ENCODE peak calls at places on chromosomes 3 and 15, in four cellular contexts. One of them, this sample, is unnamed.

GRCh38 chr15:25618161-25618560 is 179.3 kb upstream of the UBE3A start:
- DNase-seq in GM20000: no peak
- DNase-seq in Peyer's patch: no peak
- DNase-seq in upper lobe of left lung: peak; percentile 22
- DNase-seq in this sample: no peak

GRCh38 chr15:75347222-75348033 is 589 bp downstream of the NEIL1 start:
- DNase-seq in upper lobe of left lung: peak; percentile 92
- DNase-seq in Peyer's patch: peak; percentile 83
- DNase-seq in GM20000: peak; percentile 80
- DNase-seq in this sample: peak; percentile 76

GRCh38 chr3:2765002-2765579 is 345.1 kb downstream of the IL5RA start:
- DNase-seq in GM20000: peak; percentile 8
- DNase-seq in Peyer's patch: no peak
- DNase-seq in upper lobe of left lung: no peak
- DNase-seq in this sample: peak; percentile 17

GRCh38 chr3:150412599-150413069 is 4.5 kb downstream of the TSC22D2 start:
- DNase-seq in upper lobe of left lung: no peak
- DNase-seq in Peyer's patch: no peak
- DNase-seq in GM20000: peak; percentile 19
- DNase-seq in this sample: peak; percentile 23

GRCh38 chr15:56744701-56745683 is 11.7 kb upstream of the ZNF280D start:
- DNase-seq in Peyer's patch: no peak
- DNase-seq in GM20000: no peak
- DNase-seq in upper lobe of left lung: no peak
- DNase-seq in this sample: no peak

GRCh38 chr15:77749236-77749997 is 116.7 kb upstream of the LINGO1 start:
- DNase-seq in Peyer's patch: no peak
- DNase-seq in GM20000: no peak
- DNase-seq in upper lobe of left lung: no peak
- DNase-seq in this sample: no peak

GRCh38 chr3:179045719-179046402 is 25.7 kb downstream of the ZMAT3 start:
- DNase-seq in GM20000: no peak
- DNase-seq in upper lobe of left lung: no peak
- DNase-seq in Peyer's patch: no peak
- DNase-seq in this sample: no peak

GRCh38 chr3:104598848-104599501 is 767.7 kb upstream of the ALCAM start:
- DNase-seq in GM20000: no peak
- DNase-seq in Peyer's patch: no peak
- DNase-seq in upper lobe of left lung: no peak
- DNase-seq in this sample: no peak

GRCh38 chr3:94525039-94525438 is 462.2 kb downstream of the NSUN3 start:
- DNase-seq in Peyer's patch: no peak
- DNase-seq in upper lobe of left lung: no peak
- DNase-seq in GM20000: no peak
- DNase-seq in this sample: no peak

GRCh38 chr3:132721479-132722164 is 587 bp downstream of the NPHP3 start:
- DNase-seq in GM20000: no peak
- DNase-seq in Peyer's patch: peak; percentile 50
- DNase-seq in upper lobe of left lung: peak; percentile 85
- DNase-seq in this sample: peak; percentile 35

GRCh38 chr15:43794269-43795037 is 2.3 kb downstream of the SERF2 start:
- DNase-seq in upper lobe of left lung: no peak
- DNase-seq in Peyer's patch: no peak
- DNase-seq in GM20000: no peak
- DNase-seq in this sample: no peak

GRCh38 chr3:4065080-4065479 is 238.1 kb upstream of the SETMAR start:
- DNase-seq in Peyer's patch: no peak
- DNase-seq in upper lobe of left lung: no peak
- DNase-seq in GM20000: peak; percentile 7
- DNase-seq in this sample: no peak

GRCh38 chr15:72203507-72203837 is 5.9 kb upstream of the GRAMD2A start:
- DNase-seq in upper lobe of left lung: no peak
- DNase-seq in Peyer's patch: no peak
- DNase-seq in GM20000: no peak
- DNase-seq in this sample: no peak

GRCh38 chr3:60573494-60573893 is 677.8 kb downstream of the FHIT start:
- DNase-seq in upper lobe of left lung: no peak
- DNase-seq in GM20000: no peak
- DNase-seq in Peyer's patch: no peak
- DNase-seq in this sample: no peak

GRCh38 chr15:40787344-40787841 is 17.6 kb downstream of the C15orf62 start:
- DNase-seq in GM20000: no peak
- DNase-seq in Peyer's patch: no peak
- DNase-seq in upper lobe of left lung: no peak
- DNase-seq in this sample: peak; percentile 84

GRCh38 chr3:51716805-51717204 is 9.9 kb downstream of the GRM2 start:
- DNase-seq in upper lobe of left lung: no peak
- DNase-seq in GM20000: no peak
- DNase-seq in Peyer's patch: no peak
- DNase-seq in this sample: no peak
- TF ChIP-seq CTCF in upper lobe of left lung: no peak
- TF ChIP-seq CTCF in GM20000: no peak
- TF ChIP-seq CTCF in Peyer's patch: no peak
- TF ChIP-seq CTCF in this sample: no peak

GRCh38 chr3:194964809-194965208 is 279.1 kb downstream of the FAM43A start:
- DNase-seq in upper lobe of left lung: no peak
- DNase-seq in Peyer's patch: no peak
- DNase-seq in GM20000: no peak
- DNase-seq in this sample: no peak
- TF ChIP-seq CTCF in upper lobe of left lung: no peak
- TF ChIP-seq CTCF in Peyer's patch: no peak
- TF ChIP-seq CTCF in GM20000: no peak
- TF ChIP-seq CTCF in this sample: no peak

GRCh38 chr3:134886991-134887390 is 91.9 kb downstream of the EPHB1 start:
- DNase-seq in Peyer's patch: no peak
- DNase-seq in GM20000: no peak
- DNase-seq in upper lobe of left lung: no peak
- DNase-seq in this sample: no peak

GRCh38 chr3:134880431-134880830 is 85.4 kb downstream of the EPHB1 start:
- DNase-seq in GM20000: no peak
- DNase-seq in upper lobe of left lung: no peak
- DNase-seq in Peyer's patch: no peak
- DNase-seq in this sample: no peak

GRCh38 chr3:134883697-134884385 is 88.8 kb downstream of the EPHB1 start:
- DNase-seq in upper lobe of left lung: no peak
- DNase-seq in Peyer's patch: no peak
- DNase-seq in GM20000: no peak
- DNase-seq in this sample: no peak

GRCh38 chr3:134881305-134881704 is 86.2 kb downstream of the EPHB1 start:
- DNase-seq in upper lobe of left lung: no peak
- DNase-seq in Peyer's patch: no peak
- DNase-seq in GM20000: no peak
- DNase-seq in this sample: no peak

GRCh38 chr3:134885877-134886621 is 91.0 kb downstream of the EPHB1 start:
- DNase-seq in GM20000: peak; percentile 13
- DNase-seq in Peyer's patch: no peak
- DNase-seq in upper lobe of left lung: no peak
- DNase-seq in this sample: peak; percentile 28
- TF ChIP-seq CTCF in GM20000: no peak
- TF ChIP-seq CTCF in Peyer's patch: no peak
- TF ChIP-seq CTCF in upper lobe of left lung: no peak
- TF ChIP-seq CTCF in this sample: no peak

GRCh38 chr3:435969-436492 is 239.5 kb downstream of the CHL1 start:
- DNase-seq in upper lobe of left lung: no peak
- DNase-seq in GM20000: no peak
- DNase-seq in Peyer's patch: no peak
- DNase-seq in this sample: no peak
- TF ChIP-seq CTCF in upper lobe of left lung: no peak
- TF ChIP-seq CTCF in GM20000: no peak
- TF ChIP-seq CTCF in Peyer's patch: no peak
- TF ChIP-seq CTCF in this sample: no peak

GRCh38 chr3:180640987-180641386 is 38.3 kb downstream of the CCDC39 start:
- DNase-seq in GM20000: no peak
- DNase-seq in upper lobe of left lung: no peak
- DNase-seq in Peyer's patch: no peak
- DNase-seq in this sample: no peak

DNA sequence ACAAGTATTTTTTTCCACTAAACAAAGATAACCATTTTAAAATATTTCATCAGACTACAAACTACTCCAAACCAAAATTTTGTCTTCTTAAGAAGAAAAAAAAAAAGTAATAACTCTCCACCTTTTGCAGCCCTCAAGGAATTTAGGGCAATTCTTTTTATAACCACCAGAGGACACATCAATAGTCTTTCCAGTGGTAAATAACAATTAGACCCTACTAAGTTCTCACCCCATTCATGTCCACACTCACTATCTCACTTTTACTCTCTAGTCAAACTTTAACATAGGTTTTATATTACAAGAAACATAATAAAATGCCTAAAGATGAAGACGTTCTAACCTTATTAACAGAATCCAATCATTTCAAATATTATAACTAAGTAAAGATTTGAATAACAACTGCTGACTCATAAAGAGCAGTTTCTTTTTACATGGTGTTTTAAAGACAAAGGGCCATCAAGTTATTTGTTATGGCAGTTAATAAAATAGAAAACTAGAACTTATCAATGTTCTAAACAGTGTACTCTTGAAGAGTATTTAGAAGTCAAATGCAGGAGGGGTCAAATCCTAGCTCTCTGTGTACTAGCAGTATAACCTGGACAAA is 33.0 kb downstream of the CCDC39 start:
- DNase-seq in GM20000: no peak
- DNase-seq in upper lobe of left lung: no peak
- DNase-seq in Peyer's patch: no peak
- DNase-seq in this sample: no peak
- TF ChIP-seq CTCF in GM20000: no peak
- TF ChIP-seq CTCF in upper lobe of left lung: no peak
- TF ChIP-seq CTCF in Peyer's patch: no peak
- TF ChIP-seq CTCF in this sample: peak; percentile 12

DNA sequence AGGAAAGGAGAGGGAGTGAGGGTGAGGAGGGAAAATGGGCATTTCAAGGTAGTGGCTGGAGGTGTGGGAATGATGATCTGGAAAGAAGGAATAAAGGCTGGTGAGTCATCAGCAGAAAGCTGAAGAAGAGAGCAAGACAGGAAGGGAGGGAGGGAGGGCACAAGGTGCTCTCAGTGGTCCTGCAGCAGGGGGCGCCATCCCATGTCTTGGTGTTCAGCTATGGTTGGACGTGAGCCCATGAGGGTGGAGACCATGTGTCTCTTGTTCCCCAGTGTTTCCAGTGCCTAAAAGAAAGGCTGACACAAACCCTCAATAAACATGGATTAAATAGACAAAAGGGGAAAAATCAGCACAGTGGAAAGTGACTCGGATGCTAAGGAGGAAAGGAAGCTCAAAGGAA is 228.5 kb downstream of the NTRK3 start:
- DNase-seq in Peyer's patch: no peak
- DNase-seq in GM20000: no peak
- DNase-seq in upper lobe of left lung: no peak
- DNase-seq in this sample: no peak
- TF ChIP-seq CTCF in Peyer's patch: no peak
- TF ChIP-seq CTCF in GM20000: no peak
- TF ChIP-seq CTCF in upper lobe of left lung: no peak
- TF ChIP-seq CTCF in this sample: no peak

GRCh38 chr3:128794067-128794768 is 68.2 kb downstream of the RAB7A start:
- DNase-seq in Peyer's patch: no peak
- DNase-seq in GM20000: no peak
- DNase-seq in upper lobe of left lung: no peak
- DNase-seq in this sample: peak; percentile 67
- TF ChIP-seq CTCF in Peyer's patch: no peak
- TF ChIP-seq CTCF in GM20000: no peak
- TF ChIP-seq CTCF in upper lobe of left lung: no peak
- TF ChIP-seq CTCF in this sample: no peak

DNA sequence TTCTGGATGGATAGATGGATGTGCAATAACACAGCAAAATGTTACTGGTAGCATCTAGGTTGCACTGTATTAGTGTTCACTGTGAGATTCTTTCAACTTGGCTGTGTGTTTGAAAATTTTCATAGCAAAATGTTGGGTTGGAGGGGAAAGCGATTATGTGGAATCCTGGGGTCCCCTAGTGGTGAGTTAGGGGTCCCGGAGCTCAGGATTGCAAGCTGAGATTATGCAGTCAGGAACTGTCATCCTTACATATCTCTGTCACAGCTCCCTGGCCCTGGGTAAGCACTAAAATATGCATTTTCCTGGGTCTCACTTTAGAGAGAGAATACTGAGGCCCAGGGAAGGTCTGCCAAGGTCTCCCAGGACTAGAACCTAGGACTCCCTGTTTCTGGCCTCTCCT is 77.2 kb downstream of the CEMIP start:
- DNase-seq in GM20000: no peak
- DNase-seq in Peyer's patch: no peak
- DNase-seq in upper lobe of left lung: no peak
- DNase-seq in this sample: peak; percentile 16
- TF ChIP-seq CTCF in GM20000: no peak
- TF ChIP-seq CTCF in Peyer's patch: no peak
- TF ChIP-seq CTCF in upper lobe of left lung: no peak
- TF ChIP-seq CTCF in this sample: peak; percentile 32

GRCh38 chr3:163779396-163780344 is 1298.6 kb downstream of the SI start:
- DNase-seq in upper lobe of left lung: no peak
- DNase-seq in GM20000: no peak
- DNase-seq in Peyer's patch: no peak
- DNase-seq in this sample: no peak
- TF ChIP-seq CTCF in upper lobe of left lung: no peak
- TF ChIP-seq CTCF in GM20000: no peak
- TF ChIP-seq CTCF in Peyer's patch: no peak
- TF ChIP-seq CTCF in this sample: no peak